ENCODE peak calls at places on chromosomes 1 and 21, in eight cellular contexts. J, E, Q, Y, X, N, V and A are unnamed samples.

GRCh38 chr1:25486602-25487001 is 55.9 kb downstream of the MACO1 start:
- DNase-seq in E (peak; percentile 24), Q (no peak), X (no peak), V (no peak), Y (no peak), N (no peak), J (no peak), A (no peak)

GRCh38 chr1:33181906-33182305 is at the start of gene TRIM62:
- DNase-seq in Y (peak; percentile 88), J (peak; percentile 89), X (peak; percentile 89), V (peak; percentile 47), E (peak; percentile 65), Q (peak; percentile 91), N (peak; percentile 86), A (peak; percentile 73)

GRCh38 chr1:2412773-2413494 is 570 bp upstream of the PEX10 start:
- DNase-seq in E (peak; percentile 58), X (no peak), Y (no peak), J (no peak), Q (peak; percentile 39), N (peak; percentile 49), V (no peak), A (no peak)

GRCh38 chr21:17440955-17441354 is 71.9 kb upstream of the CXADR start:
- DNase-seq in Q (no peak), V (no peak), X (no peak), J (no peak), N (no peak), E (no peak), Y (no peak), A (no peak)

GRCh38 chr21:46062471-46063211 is 35.3 kb upstream of the COL6A2 start:
- DNase-seq in X (no peak), N (no peak), Y (no peak), J (no peak), E (no peak), Q (no peak), V (no peak), A (no peak)

GRCh38 chr1:7584157-7584556 is 186.9 kb upstream of the VAMP3 start:
- DNase-seq in Y (no peak), X (no peak), J (no peak), Q (no peak), V (no peak), N (no peak), E (no peak), A (no peak)

GRCh38 chr1:243421784-243422183 is 165.9 kb downstream of the SDCCAG8 start:
- DNase-seq in Y (peak; percentile 67), N (peak; percentile 81), Q (peak; percentile 50), E (peak; percentile 46), V (peak; percentile 16), X (no peak), J (peak; percentile 20), A (no peak)

GRCh38 chr1:53704804-53705445 is 34.0 kb downstream of the GLIS1 start:
- DNase-seq in E (no peak), Q (no peak), V (no peak), Y (no peak), N (no peak), J (no peak), X (no peak), A (no peak)

GRCh38 chr1:15337656-15338402 is 71.9 kb upstream of the EFHD2 start:
- DNase-seq in N (peak; percentile 69), E (no peak), X (no peak), V (no peak), Y (no peak), J (peak; percentile 18), Q (no peak), A (no peak)

GRCh38 chr1:8985915-8986813 is 40.1 kb downstream of the SLC2A7 start:
- DNase-seq in Q (peak; percentile 87), V (peak; percentile 75), J (peak; percentile 82), X (no peak), N (peak; percentile 97), Y (peak; percentile 88), E (peak; percentile 89), A (peak; percentile 34)

GRCh38 chr1:150259758-150260669 is 2.4 kb downstream of the CA14 start:
- DNase-seq in Q (peak; percentile 78), E (no peak), X (peak; percentile 34), J (peak; percentile 80), V (no peak), Y (peak; percentile 78), N (no peak), A (no peak)

GRCh38 chr1:52599236-52599635 is 2.9 kb upstream of the GPX7 start:
- DNase-seq in Q (no peak), E (no peak), V (no peak), N (no peak), J (no peak), Y (no peak), X (no peak), A (no peak)

GRCh38 chr1:71587961-71588360 is 507.1 kb upstream of the ZRANB2 start:
- DNase-seq in V (peak; percentile 15), Q (no peak), X (no peak), Y (no peak), N (peak; percentile 34), J (no peak), E (no peak), A (no peak)

GRCh38 chr1:160007577-160008200 is 24.1 kb downstream of the PIGM start:
- DNase-seq in E (peak; percentile 26), X (no peak), V (no peak), Q (no peak), J (no peak), Y (no peak), N (peak; percentile 53), A (no peak)

GRCh38 chr21:45164124-45164511 is 89.7 kb downstream of the ADARB1 start:
- DNase-seq in N (no peak), V (no peak), E (no peak), X (no peak), J (no peak), Y (no peak), Q (no peak), A (no peak)

GRCh38 chr1:109630081-109630880 is 10.6 kb downstream of the AMPD2 start:
- DNase-seq in N (no peak), J (peak; percentile 21), E (no peak), Q (peak; percentile 57), Y (no peak), X (peak; percentile 40), V (no peak), A (no peak)

GRCh38 chr1:147080671-147081394 is 91.4 kb downstream of the PRKAB2 start:
- DNase-seq in N (no peak), J (no peak), X (no peak), V (no peak), Y (no peak), Q (no peak), E (no peak), A (no peak)

GRCh38 chr1:8018492-8019228 is 7.4 kb downstream of the ERRFI1 start:
- DNase-seq in E (no peak), V (no peak), X (no peak), Q (no peak), J (no peak), Y (no peak), N (no peak), A (no peak)

GRCh38 chr1:56506951-56507437 is 72.4 kb downstream of the PLPP3 start:
- DNase-seq in J (no peak), Q (no peak), Y (no peak), N (no peak), V (no peak), E (no peak), X (no peak), A (no peak)

GRCh38 chr1:101071470-101071886 is 45.9 kb upstream of the DPH5 start:
- DNase-seq in N (peak; percentile 69), J (no peak), Q (no peak), X (no peak), Y (no peak), E (no peak), V (no peak), A (no peak)

GRCh38 chr21:46569071-46569470 is 35.8 kb downstream of the S100B start:
- DNase-seq in X (no peak), Y (no peak), V (no peak), E (no peak), J (no peak), N (no peak), Q (no peak), A (no peak)

GRCh38 chr1:242784807-242785206 is 260.3 kb upstream of the PLD5 start:
- DNase-seq in Q (no peak), V (no peak), E (no peak), J (no peak), X (no peak), N (no peak), Y (no peak), A (no peak)

GRCh38 chr1:1597275-1597930 is 2.5 kb downstream of the FNDC10 start:
- DNase-seq in Q (peak; percentile 47), X (no peak), N (no peak), Y (no peak), V (no peak), E (peak; percentile 61), J (no peak), A (no peak)

GRCh38 chr1:6102227-6102845 is 56.6 kb downstream of the KCNAB2 start:
- DNase-seq in X (no peak), N (no peak), V (no peak), Y (no peak), Q (no peak), E (no peak), J (no peak), A (no peak)

GRCh38 chr1:24392604-24392946 is 21.0 kb downstream of the STPG1 start:
- DNase-seq in E (no peak), Q (no peak), J (no peak), X (no peak), V (no peak), N (no peak), Y (no peak), A (no peak)

GRCh38 chr1:114435088-114435715 is 75.8 kb downstream of the TRIM33 start:
- DNase-seq in Q (no peak), X (no peak), V (no peak), E (no peak), J (no peak), Y (no peak), N (no peak), A (no peak)
- TF ChIP-seq CTCF in Q (no peak), X (no peak), V (no peak), E (no peak), J (no peak), Y (no peak), N (no peak), A (no peak)

DNA sequence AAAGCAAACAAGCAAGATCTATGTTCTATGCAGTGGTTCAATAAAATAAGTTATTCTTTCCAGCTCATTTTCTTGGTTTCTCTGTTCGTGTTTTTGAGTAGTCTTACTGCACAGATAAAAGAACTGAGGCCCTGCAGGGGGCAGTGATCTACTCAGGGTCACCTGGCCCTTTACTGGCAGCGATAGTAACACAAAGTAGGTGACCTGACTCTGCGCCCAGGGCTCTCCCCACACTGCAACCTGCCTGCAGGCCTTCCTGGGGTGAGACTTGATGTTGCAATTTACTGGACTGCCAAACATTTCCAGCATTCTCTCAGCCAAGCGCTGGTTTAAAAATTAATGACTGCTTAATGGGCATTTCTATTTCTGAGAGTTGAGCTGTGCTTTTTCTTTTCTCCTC is 110.3 kb downstream of the HUNK start:
- DNase-seq in Q (peak; percentile 57), Y (no peak), E (no peak), N (no peak), J (no peak), V (no peak), X (no peak), A (no peak)
- TF ChIP-seq CTCF in Q (peak; percentile 28), Y (no peak), E (no peak), N (no peak), J (no peak), V (no peak), X (no peak), A (no peak)

GRCh38 chr1:226546926-226547325 is 1.6 kb upstream of the STUM start:
- DNase-seq in E (no peak), Q (no peak), V (no peak), Y (no peak), N (no peak), X (no peak), J (no peak), A (no peak)
- TF ChIP-seq CTCF in E (no peak), Q (no peak), V (no peak), Y (no peak), N (no peak), X (no peak), J (no peak), A (no peak)

GRCh38 chr21:33433425-33434114 is 30.4 kb downstream of the IFNGR2 start:
- DNase-seq in Q (no peak), Y (no peak), V (no peak), J (no peak), N (no peak), E (no peak), X (no peak), A (no peak)
- TF ChIP-seq CTCF in Q (no peak), Y (no peak), V (no peak), J (no peak), N (no peak), E (no peak), X (no peak), A (no peak)